ENCODE peak calls at places on chromosome 19, in eight cellular contexts. I is GM12878, J is A549, U is adrenal gland, Y is upper lobe of left lung, Q is body of pancreas, N is ovary, R is sigmoid colon. F is an unnamed sample.

GRCh38 chr19:23099966-23100365 is 16.9 kb upstream of the ZNF730 start:
- DNase-seq in I (no peak), J (no peak), U (no peak), Y (no peak), Q (no peak), N (no peak), R (no peak), F (no peak)

GRCh38 chr19:48844472-48844871 is 8.2 kb upstream of the HSD17B14 start:
- DNase-seq in I (no peak), J (peak), U (no peak), Y (no peak), Q (no peak), N (no peak), R (no peak), F (no peak)

GRCh38 chr19:53915000-53915399 is 5.9 kb downstream of the CACNG7 start:
- DNase-seq in I (no peak), J (peak), U (no peak), Y (no peak), Q (no peak), N (no peak), R (no peak), F (no peak)

GRCh38 chr19:35592226-35592625 is 6.3 kb downstream of the PMIS2 start:
- DNase-seq in I (no peak), J (peak), U (peak), Y (no peak), Q (peak), N (no peak), R (no peak), F (no peak)

GRCh38 chr19:21321996-21322395 is 7.2 kb downstream of the ZNF708 start:
- DNase-seq in I (no peak), J (no peak), U (no peak), Y (no peak), Q (no peak), N (no peak), R (no peak), F (no peak)

GRCh38 chr19:1073956-1074511 is 7.1 kb downstream of the ARHGAP45 start:
- DNase-seq in I (no peak), J (no peak), U (no peak), Y (no peak), Q (no peak), N (no peak), R (no peak), F (no peak)

GRCh38 chr19:22606954-22607652 is 27.0 kb upstream of the ZNF492 start:
- DNase-seq in I (no peak), J (no peak), U (no peak), Y (no peak), Q (no peak), N (no peak), R (no peak), F (no peak)

GRCh38 chr19:33673258-33673875 is 51.6 kb downstream of the CHST8 start:
- DNase-seq in I (no peak), J (no peak), U (no peak), Y (no peak), Q (no peak), N (no peak), R (no peak), F (no peak)

GRCh38 chr19:41904118-41904870 is 21.3 kb downstream of the ARHGEF1 start:
- DNase-seq in I (no peak), J (peak), U (no peak), Y (peak), Q (peak), N (no peak), R (no peak), F (no peak)

GRCh38 chr19:1355974-1356865 is 27.5 kb upstream of the NDUFS7 start:
- DNase-seq in I (no peak), J (no peak), U (no peak), Y (no peak), Q (no peak), N (no peak), R (no peak), F (no peak)

GRCh38 chr19:28701491-28701890 is 511.5 kb downstream of the UQCRFS1 start:
- DNase-seq in I (no peak), J (no peak), U (no peak), Y (no peak), Q (no peak), N (no peak), R (no peak), F (no peak)

GRCh38 chr19:35284153-35285140 is 2.1 kb downstream of the HAMP start:
- DNase-seq in I (no peak), J (no peak), U (no peak), Y (no peak), Q (no peak), N (no peak), R (no peak), F (no peak)

GRCh38 chr19:21707065-21707464 is 60.3 kb downstream of the ZNF100 start:
- DNase-seq in I (no peak), J (no peak), U (no peak), Y (no peak), Q (no peak), N (no peak), R (no peak), F (no peak)

GRCh38 chr19:55486971-55487883 is 1.0 kb upstream of the SSC5D start:
- DNase-seq in I (no peak), J (peak), U (peak), Y (no peak), Q (no peak), N (peak), R (peak), F (peak)

GRCh38 chr19:42396248-42396541 is 6.1 kb upstream of the CNFN start:
- DNase-seq in I (no peak), J (no peak), U (no peak), Y (peak), Q (no peak), N (no peak), R (no peak), F (no peak)

DNA sequence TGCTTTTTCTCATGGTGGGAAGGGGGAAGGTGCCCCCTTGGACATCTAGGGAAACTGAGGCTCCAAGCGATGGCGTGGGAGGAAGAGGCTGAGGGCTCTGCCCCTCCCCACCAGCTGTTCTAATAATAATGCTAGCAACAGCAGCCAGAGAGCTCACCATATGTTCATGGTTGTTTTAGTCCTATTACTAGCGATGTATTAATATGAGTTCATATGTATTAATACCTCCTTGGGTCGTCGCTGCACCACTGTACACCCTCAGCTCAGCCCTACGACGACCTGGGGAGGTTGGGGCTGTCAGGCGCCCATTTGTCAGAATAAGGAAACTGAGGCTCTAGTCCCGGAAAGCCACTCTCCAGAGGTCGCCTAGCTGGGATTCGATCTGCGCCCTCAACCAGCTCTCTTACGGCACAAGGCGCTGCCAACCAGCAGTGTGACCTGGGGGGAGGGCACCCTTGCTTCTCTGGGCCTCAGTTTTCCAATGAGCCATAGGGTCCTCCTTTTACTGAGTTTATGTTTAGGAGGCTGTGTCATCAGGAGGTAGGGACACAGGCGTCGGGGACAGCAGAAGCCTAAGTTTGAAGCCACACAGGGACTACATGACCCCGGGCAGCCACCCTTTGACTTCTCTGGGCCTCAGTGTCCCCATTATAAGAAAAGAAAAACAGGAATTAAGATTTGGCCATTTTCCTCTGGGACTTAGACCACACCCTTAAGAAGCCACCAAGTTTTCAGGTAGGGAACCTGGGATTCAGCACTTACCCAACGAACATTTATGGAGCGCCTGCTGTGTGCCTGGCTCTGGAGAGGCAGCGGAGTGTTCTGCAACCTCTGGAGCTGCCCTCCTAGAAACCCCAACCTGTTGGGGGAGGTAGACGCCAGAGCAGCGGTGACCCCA is 664 bp downstream of the MAST3 start:
- DNase-seq in I (no peak), J (no peak), U (no peak), Y (no peak), Q (no peak), N (no peak), R (no peak), F (no peak)
- TF ChIP-seq POLR2A in I (no peak), J (no peak), U (no peak), Y (no peak), Q (no peak), N (no peak), R (no peak), F (no peak)

GRCh38 chr19:16088351-16088984 is 12.2 kb downstream of the TPM4 start:
- DNase-seq in I (no peak), J (peak), U (peak), Y (peak), Q (peak), N (no peak), R (peak), F (no peak)
- TF ChIP-seq POLR2A in I (no peak), J (no peak), U (no peak), Y (no peak), Q (peak), N (no peak), R (no peak), F (no peak)

GRCh38 chr19:3049089-3049488 is 13.2 kb downstream of the TLE5 start:
- DNase-seq in I (no peak), J (no peak), U (no peak), Y (no peak), Q (no peak), N (no peak), R (no peak), F (no peak)

GRCh38 chr19:3048190-3048533 is 14.1 kb downstream of the TLE5 start:
- DNase-seq in I (no peak), J (no peak), U (no peak), Y (no peak), Q (no peak), N (no peak), R (no peak), F (no peak)

GRCh38 chr19:3046621-3047306 is 15.5 kb downstream of the TLE5 start:
- DNase-seq in I (no peak), J (no peak), U (no peak), Y (no peak), Q (peak), N (peak), R (peak), F (no peak)

GRCh38 chr19:3045885-3046603 is 16.3 kb downstream of the TLE5 start:
- DNase-seq in I (no peak), J (no peak), U (no peak), Y (no peak), Q (no peak), N (no peak), R (no peak), F (no peak)

DNA sequence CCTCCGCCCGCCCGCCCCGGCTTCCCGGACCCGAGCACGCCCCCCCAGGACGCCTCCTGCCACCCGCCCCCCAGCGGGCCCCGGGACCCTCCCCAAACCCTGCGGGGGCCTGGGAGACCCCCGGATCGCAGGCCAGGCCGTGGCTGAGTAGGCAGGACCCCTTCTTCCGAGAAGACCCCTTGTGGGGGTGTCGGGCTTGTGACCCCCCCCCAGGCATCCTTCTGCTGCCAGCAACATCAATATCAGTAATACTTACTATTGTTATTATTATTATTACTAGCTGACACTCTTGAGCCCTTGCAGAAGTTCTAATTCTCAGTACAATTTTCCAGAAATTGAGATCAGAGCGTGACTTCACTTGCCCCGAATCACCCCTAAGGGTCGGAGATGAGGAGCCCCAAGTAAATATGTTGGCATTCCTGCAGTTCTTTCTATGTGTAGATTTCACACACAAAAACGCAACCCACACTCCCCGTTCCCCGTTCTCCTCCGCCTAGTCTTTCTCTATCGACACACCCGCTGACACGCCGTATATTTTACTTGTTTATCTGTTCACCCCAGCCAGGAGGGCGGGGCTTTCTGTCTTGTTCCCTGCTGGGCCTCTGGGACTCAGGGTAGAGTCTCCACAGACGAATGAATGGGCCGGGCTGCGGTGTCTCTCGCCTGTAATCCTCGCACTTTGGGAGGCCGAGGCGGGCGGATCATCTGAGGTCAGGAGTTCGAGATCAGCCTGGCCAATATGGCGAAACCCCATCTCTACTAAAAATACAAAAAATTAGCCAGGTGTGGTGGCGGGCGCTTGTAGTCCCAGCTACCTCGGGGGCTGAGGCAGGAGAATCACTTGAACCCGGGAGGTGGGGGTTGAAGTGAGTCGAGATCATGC is 14.7 kb downstream of the TLE5 start:
- DNase-seq in I (no peak), J (peak), U (peak), Y (peak), Q (peak), N (peak), R (peak), F (peak)
- TF ChIP-seq POLR2A in I (no peak), J (no peak), U (no peak), Y (no peak), Q (peak), N (peak), R (peak), F (no peak)

GRCh38 chr19:12668346-12668745 is 1.7 kb downstream of the WDR83 start:
- DNase-seq in I (no peak), J (no peak), U (no peak), Y (no peak), Q (no peak), N (no peak), R (no peak), F (no peak)

GRCh38 chr19:12668937-12669271 is 2.3 kb downstream of the WDR83 start:
- DNase-seq in I (no peak), J (peak), U (peak), Y (peak), Q (peak), N (no peak), R (peak), F (no peak)

GRCh38 chr19:12672744-12673143 is 6.1 kb downstream of the WDR83 start:
- DNase-seq in I (no peak), J (no peak), U (peak), Y (no peak), Q (no peak), N (no peak), R (no peak), F (no peak)

GRCh38 chr19:12669272-12670158 is 2.9 kb downstream of the WDR83 start:
- DNase-seq in I (peak), J (peak), U (peak), Y (peak), Q (peak), N (peak), R (peak), F (peak)

DNA sequence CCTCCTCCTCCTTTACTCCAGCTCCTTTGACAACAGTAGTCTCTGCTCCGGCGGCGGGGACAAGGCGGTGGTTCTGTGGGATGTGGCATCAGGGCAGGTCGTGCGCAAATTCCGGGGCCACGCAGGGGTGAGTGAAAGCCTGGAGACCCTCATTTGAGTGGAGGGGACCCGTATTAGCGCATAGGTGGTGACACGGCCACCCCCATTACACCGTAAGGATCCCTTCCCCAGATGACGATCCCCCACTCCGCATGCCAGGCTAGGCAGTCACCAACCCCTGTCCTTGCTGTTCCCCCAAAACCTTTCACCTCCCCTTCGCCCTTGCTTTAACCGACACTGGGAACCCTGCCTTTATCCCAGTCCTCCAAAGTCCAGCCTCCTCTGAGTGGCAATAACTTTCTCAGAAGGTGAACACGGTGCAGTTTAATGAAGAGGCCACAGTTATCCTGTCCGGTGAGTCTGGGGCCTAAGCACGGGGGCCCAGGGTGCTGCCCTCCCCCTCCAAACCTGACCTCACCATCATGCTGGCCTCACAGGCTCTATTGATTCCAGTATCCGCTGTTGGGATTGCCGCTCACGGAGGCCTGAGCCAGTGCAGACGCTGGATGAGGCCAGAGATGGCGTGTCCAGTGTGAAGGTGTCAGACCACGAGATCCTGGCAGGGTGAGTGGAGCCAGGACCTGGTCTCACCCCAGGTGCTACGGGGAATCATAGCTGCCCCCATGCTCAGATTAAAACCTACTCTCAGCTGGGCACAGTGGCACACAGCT is 3.7 kb downstream of the WDR83 start:
- DNase-seq in I (no peak), J (no peak), U (no peak), Y (no peak), Q (no peak), N (no peak), R (no peak), F (no peak)
- TF ChIP-seq POLR2A in I (peak), J (no peak), U (no peak), Y (no peak), Q (no peak), N (no peak), R (no peak), F (peak)

DNA sequence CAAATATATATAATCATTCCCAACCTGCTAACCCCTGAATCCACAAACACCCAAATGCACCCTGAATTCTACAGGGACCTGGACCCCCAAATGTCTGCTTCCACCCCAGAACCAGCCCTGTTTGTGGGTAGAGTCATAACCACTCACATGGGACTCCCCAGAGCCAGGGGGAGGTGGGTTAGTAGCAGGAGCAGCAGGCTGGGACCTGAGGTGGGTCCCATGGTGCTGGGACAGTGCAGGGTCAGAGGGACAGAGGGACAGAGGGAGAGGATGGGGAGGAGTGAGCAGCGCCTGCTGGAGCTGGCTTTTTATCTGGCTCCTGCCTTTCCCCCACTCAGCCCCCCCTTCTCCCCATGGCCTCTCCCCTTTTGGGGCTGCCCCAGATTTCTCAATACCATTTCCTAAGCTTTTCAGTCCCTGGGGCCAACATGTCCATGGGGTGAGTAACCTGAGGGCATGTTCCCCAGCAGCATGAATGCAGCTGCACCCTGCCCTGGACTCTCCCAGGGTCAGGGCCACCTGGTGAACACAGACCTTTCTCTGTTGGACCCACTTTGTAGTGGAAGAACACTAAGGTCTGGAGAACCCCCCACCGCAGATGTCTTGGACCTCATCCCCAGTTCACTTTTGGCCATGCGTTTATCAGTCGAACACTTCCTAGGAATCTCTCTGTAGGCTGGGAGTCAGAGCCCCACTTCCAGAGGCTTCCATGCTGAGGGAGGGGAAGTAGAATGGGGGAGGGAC is at the start of gene C3:
- DNase-seq in I (no peak), J (peak), U (peak), Y (peak), Q (peak), N (peak), R (peak), F (no peak)
- TF ChIP-seq POLR2A in I (no peak), J (no peak), U (peak), Y (peak), Q (peak), N (peak), R (no peak), F (no peak)

GRCh38 chr19:14381689-14382474 is 638 bp downstream of the ADGRE5 start:
- DNase-seq in I (no peak), J (peak), U (no peak), Y (peak), Q (peak), N (no peak), R (peak), F (no peak)
- TF ChIP-seq POLR2A in I (peak), J (no peak), U (no peak), Y (no peak), Q (no peak), N (no peak), R (no peak), F (no peak)

GRCh38 chr19:50025794-50026549 is at the start of gene ZNF473:
- DNase-seq in I (no peak), J (peak), U (peak), Y (peak), Q (peak), N (peak), R (peak), F (peak)
- TF ChIP-seq POLR2A in I (peak), J (peak), U (no peak), Y (peak), Q (peak), N (peak), R (peak), F (peak)

GRCh38 chr19:47275866-47276461 is 1.3 kb downstream of the INAFM1 start:
- DNase-seq in I (no peak), J (no peak), U (peak), Y (no peak), Q (no peak), N (peak), R (peak), F (no peak)

GRCh38 chr19:47274891-47275865 is 493 bp downstream of the INAFM1 start:
- DNase-seq in I (no peak), J (no peak), U (peak), Y (no peak), Q (peak), N (no peak), R (peak), F (no peak)

GRCh38 chr19:47272448-47273312 is 2.0 kb upstream of the INAFM1 start:
- DNase-seq in I (no peak), J (no peak), U (peak), Y (no peak), Q (peak), N (no peak), R (peak), F (no peak)

GRCh38 chr19:47273313-47274070 is 1.2 kb upstream of the INAFM1 start:
- DNase-seq in I (no peak), J (peak), U (peak), Y (peak), Q (peak), N (peak), R (peak), F (peak)

GRCh38 chr19:47274071-47274890 is at the start of gene INAFM1:
- DNase-seq in I (peak), J (peak), U (peak), Y (peak), Q (peak), N (peak), R (peak), F (peak)
- TF ChIP-seq POLR2A in I (peak), J (peak), U (peak), Y (no peak), Q (peak), N (peak), R (peak), F (no peak)